ENCODE peak calls at places on chromosome 11, in four cellular contexts. W is WTC11, J is HepG2, Q is K562. B is an unnamed sample.

GRCh38 chr11:73313652-73314051 is 5.6 kb downstream of the ARHGEF17 start:
- DNase-seq in W (no peak), J (no peak), Q (no peak), B (no peak)

GRCh38 chr11:65502852-65503603 is 4.2 kb downstream of the MALAT1 start:
- DNase-seq in W (no peak), J (no peak), Q (peak), B (no peak)

GRCh38 chr11:98056945-98057344 is 963.8 kb upstream of the CNTN5 start:
- DNase-seq in W (no peak), J (no peak), Q (peak), B (no peak)

GRCh38 chr11:117870176-117870952 is 6.1 kb downstream of the FXYD6 start:
- DNase-seq in W (no peak), J (no peak), Q (no peak), B (no peak)

GRCh38 chr11:536841-537621 is at the start of gene LRRC56:
- DNase-seq in W (peak), J (peak), Q (peak), B (peak)

GRCh38 chr11:5301846-5302245 is at the start of gene OR51B4:
- DNase-seq in W (no peak), J (no peak), Q (no peak), B (no peak)

GRCh38 chr11:57792060-57792541 is 30.5 kb downstream of the CTNND1 start:
- DNase-seq in W (no peak), J (no peak), Q (peak), B (peak)

GRCh38 chr11:17598700-17599459 is 51.8 kb downstream of the OTOG start:
- DNase-seq in W (peak), J (peak), Q (peak), B (peak)

GRCh38 chr11:20668844-20669832 is at the start of gene NELL1:
- DNase-seq in W (peak), J (no peak), Q (no peak), B (no peak)

GRCh38 chr11:134536219-134536618 is 124.2 kb upstream of the B3GAT1 start:
- DNase-seq in W (no peak), J (no peak), Q (no peak), B (no peak)

GRCh38 chr11:2271077-2271326 is 614 bp upstream of the ASCL2 start:
- DNase-seq in W (no peak), J (no peak), Q (no peak), B (no peak)

GRCh38 chr11:108733479-108734116 is 68.7 kb downstream of the DDX10 start:
- DNase-seq in W (no peak), J (no peak), Q (peak), B (peak)

GRCh38 chr11:78212586-78213371 is 24.1 kb downstream of the USP35 start:
- DNase-seq in W (peak), J (no peak), Q (no peak), B (no peak)

GRCh38 chr11:88421530-88421929 is 84.0 kb upstream of the CTSC start:
- DNase-seq in W (no peak), J (no peak), Q (peak), B (peak)
- TF ChIP-seq ATF3 in W (no peak), J (no peak), Q (no peak), B (no peak)

DNA sequence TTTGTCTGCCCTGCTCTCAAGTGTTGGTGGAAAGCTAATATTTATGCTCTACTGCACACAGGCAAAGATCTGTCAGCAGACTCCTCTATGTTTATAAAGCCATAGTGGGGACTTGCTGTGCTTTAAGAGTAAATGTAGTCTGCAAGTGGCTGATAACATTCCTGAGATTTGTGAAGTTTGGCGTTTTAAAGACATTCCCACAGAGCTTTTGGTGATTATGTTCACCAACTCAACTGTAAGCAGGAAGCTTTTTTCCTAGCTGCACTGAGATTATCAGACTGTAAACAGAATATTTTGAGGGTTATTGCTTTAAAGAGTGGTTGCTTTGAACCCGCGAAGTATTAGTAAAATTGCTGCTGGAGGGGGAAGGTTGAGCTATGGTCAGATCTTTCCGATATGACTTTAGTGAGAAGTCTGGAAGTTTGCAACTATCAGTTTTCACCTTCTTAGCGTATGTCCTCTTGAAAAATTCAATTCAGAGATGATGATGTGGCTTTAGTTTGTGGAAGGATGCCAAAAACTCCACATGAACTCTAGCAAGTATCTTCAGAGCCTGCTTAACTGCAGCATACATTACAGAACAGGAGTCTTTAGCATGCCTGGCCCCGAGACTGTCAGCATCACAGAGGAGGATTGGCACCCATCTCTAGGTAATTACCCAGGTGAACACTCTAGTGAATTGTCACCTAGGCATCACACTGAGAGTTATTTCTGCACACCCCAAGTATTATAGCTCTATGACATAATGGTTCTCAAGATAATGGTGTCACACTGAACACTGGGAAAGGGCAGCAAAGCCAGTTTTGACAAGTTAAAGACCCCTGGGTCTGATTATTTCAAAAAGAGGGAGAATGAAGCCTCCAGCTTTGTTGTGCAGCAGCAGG is 89.9 kb downstream of the MTNR1B start:
- DNase-seq in W (no peak), J (no peak), Q (peak), B (no peak)
- TF ChIP-seq ETV6 in W (no peak), J (no peak), Q (no peak), B (no peak)

GRCh38 chr11:85809191-85809590 is 1.8 kb downstream of the SYTL2 start:
- DNase-seq in W (no peak), J (no peak), Q (peak), B (no peak)
- TF ChIP-seq ATF3 in W (no peak), J (no peak), Q (no peak), B (no peak)

GRCh38 chr11:120335596-120335927 is 651 bp upstream of the ARHGEF12 start:
- DNase-seq in W (peak), J (no peak), Q (no peak), B (no peak)
- TF ChIP-seq ETV6 in W (no peak), J (no peak), Q (no peak), B (no peak)

DNA sequence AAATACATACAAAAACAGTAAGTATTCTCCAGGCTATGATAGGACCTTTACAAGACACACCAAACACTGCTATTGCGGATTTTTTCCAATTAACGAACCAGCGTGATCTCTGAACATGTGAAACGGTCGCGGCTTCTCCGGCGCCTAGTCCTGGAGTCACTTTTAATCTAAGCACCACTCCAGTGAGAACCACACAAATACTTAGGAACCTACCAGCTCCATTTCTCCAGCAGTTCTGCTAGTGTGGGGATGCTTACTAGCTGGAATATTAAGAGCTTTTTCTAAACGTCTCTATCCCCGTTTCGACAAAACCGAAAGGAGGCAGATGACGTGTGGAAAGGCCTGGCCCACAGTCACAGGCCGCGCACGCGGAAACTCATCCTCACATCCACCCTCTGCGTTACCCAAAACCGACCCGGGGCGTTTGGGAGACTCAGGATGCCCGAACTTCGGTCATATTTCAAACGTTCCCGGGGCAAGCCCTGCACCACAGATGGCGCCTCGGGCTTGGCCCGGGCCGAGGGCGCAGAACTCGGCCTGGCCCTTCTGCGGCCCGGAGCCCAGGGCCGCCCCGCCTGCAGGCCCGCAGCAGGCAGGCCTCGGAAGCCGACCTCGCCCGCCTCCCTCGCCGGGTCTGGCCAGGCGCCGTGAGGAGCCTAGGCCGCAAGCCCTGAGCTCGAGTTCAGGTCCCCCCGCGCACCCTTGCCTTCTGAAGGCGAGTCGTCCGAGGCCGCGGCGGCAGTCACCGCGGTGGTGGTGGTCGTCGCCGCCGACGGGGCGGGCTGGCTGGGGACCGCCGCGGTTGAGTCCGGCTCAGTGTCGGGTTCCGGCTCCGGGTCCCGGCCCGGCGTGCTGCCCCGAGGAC is 546 bp downstream of the FNBP4 start:
- DNase-seq in W (peak), J (peak), Q (peak), B (no peak)
- TF ChIP-seq ATF3 in W (no peak), J (peak), Q (no peak), B (no peak)

B was measured in GM12878.